ENCODE peak calls at places on chromosomes 7 and 10, in six cellular contexts. I is hepatocyte, N is GM23248, S is mesendoderm, Y is GM23338, V is neural progenitor cell. M is an unnamed sample.

GRCh38 chr7:4791101-4791737 is 15.8 kb downstream of the AP5Z1 start:
- DNase-seq in I (no peak), N (no peak), S (no peak), Y (no peak), V (no peak), M (no peak)

GRCh38 chr10:22314852-22315251 is 1.3 kb upstream of the COMMD3 start:
- DNase-seq in I (no peak), N (peak), S (no peak), Y (no peak), V (no peak), M (no peak)

GRCh38 chr10:6128591-6129383 is 40.0 kb downstream of the RBM17 start:
- DNase-seq in I (peak), N (peak), S (peak), Y (peak), V (peak), M (no peak)

GRCh38 chr10:58335306-58336005 is 650 bp downstream of the UBE2D1 start:
- DNase-seq in I (peak), N (peak), S (peak), Y (peak), V (peak), M (peak)

GRCh38 chr7:12571691-12572090 is 1.2 kb downstream of the SCIN start:
- DNase-seq in I (no peak), N (no peak), S (no peak), Y (no peak), V (no peak), M (no peak)

GRCh38 chr10:44195120-44196007 is 189.5 kb downstream of the CXCL12 start:
- DNase-seq in I (peak), N (peak), S (no peak), Y (no peak), V (no peak), M (no peak)

GRCh38 chr7:66681491-66682349 is 53.0 kb downstream of the KCTD7 start:
- DNase-seq in I (peak), N (peak), S (peak), Y (peak), V (peak), M (peak)

GRCh38 chr10:124356706-124357582 is 61.8 kb downstream of the OAT start:
- DNase-seq in I (no peak), N (no peak), S (no peak), Y (peak), V (no peak), M (no peak)

GRCh38 chr7:133293390-133294110 is 40.7 kb downstream of the EXOC4 start:
- DNase-seq in I (no peak), N (no peak), S (no peak), Y (no peak), V (no peak), M (no peak)

GRCh38 chr10:115436999-115437398 is 343.8 kb downstream of the ATRNL1 start:
- DNase-seq in I (no peak), N (no peak), S (no peak), Y (no peak), V (no peak), M (no peak)

GRCh38 chr7:15016315-15016667 is 113.7 kb upstream of the DGKB start:
- DNase-seq in I (no peak), N (no peak), S (no peak), Y (no peak), V (no peak), M (no peak)
- H3K4me2 ChIP-seq in I (peak), N (no peak), S (no peak), Y (no peak), V (no peak), M (peak)

GRCh38 chr7:33909312-33909711 is 4.0 kb downstream of the BMPER start:
- DNase-seq in I (no peak), N (no peak), S (no peak), Y (no peak), V (no peak), M (no peak)

GRCh38 chr7:33907625-33908024 is 2.3 kb downstream of the BMPER start:
- DNase-seq in I (no peak), N (no peak), S (no peak), Y (no peak), V (no peak), M (no peak)

GRCh38 chr7:33906697-33907096 is 1.4 kb downstream of the BMPER start:
- DNase-seq in I (no peak), N (no peak), S (no peak), Y (no peak), V (no peak), M (no peak)

GRCh38 chr7:33910756-33911155 is 5.4 kb downstream of the BMPER start:
- DNase-seq in I (no peak), N (no peak), S (no peak), Y (no peak), V (no peak), M (no peak)

DNA sequence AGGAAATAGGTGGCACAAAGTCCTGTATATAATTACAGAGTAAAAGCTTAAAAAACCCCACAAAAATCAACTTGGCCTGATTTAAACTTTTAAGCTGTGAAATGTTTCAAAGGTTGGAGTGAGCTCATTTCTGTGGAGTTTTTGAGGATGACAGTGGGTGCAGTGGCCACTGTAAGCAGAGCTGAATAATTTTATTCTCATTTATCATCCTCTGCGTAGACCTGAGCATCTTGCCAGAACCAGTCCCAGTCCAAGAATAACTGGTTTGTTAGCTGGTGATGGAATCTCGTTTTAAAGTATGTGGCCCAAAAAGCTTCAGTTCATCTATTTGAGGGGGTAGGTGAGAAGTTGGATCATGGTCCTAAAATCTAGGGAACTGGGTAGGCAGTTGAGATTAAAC is 4.4 kb downstream of the BMPER start:
- DNase-seq in I (no peak), N (peak), S (no peak), Y (no peak), V (no peak), M (no peak)
- H3K4me2 ChIP-seq in I (no peak), N (peak), S (no peak), Y (no peak), V (no peak), M (no peak)

GRCh38 chr7:18045171-18045570 is 17.5 kb upstream of the PRPS1L1 start:
- DNase-seq in I (no peak), N (no peak), S (no peak), Y (no peak), V (no peak), M (no peak)
- H3K4me2 ChIP-seq in I (no peak), N (no peak), S (no peak), Y (no peak), V (no peak), M (no peak)

GRCh38 chr7:27424231-27424630 is 181.6 kb downstream of the EVX1 start:
- DNase-seq in I (peak), N (no peak), S (no peak), Y (no peak), V (no peak), M (no peak)

GRCh38 chr7:27423290-27423689 is 180.7 kb downstream of the EVX1 start:
- DNase-seq in I (peak), N (peak), S (no peak), Y (no peak), V (no peak), M (peak)

GRCh38 chr7:27427416-27427815 is 184.8 kb downstream of the EVX1 start:
- DNase-seq in I (no peak), N (no peak), S (no peak), Y (no peak), V (no peak), M (no peak)

GRCh38 chr7:27423821-27424220 is 181.2 kb downstream of the EVX1 start:
- DNase-seq in I (no peak), N (no peak), S (no peak), Y (no peak), V (no peak), M (no peak)

GRCh38 chr7:27424749-27425148 is 182.1 kb downstream of the EVX1 start:
- DNase-seq in I (peak), N (no peak), S (no peak), Y (no peak), V (no peak), M (no peak)
- H3K4me2 ChIP-seq in I (no peak), N (no peak), S (no peak), Y (no peak), V (no peak), M (no peak)

M was measured in keratinocyte.